ENCODE peak calls at places on chromosomes 7 and 10, in five cellular contexts. K is sigmoid colon, U is heart left ventricle, D is H1, A is ovary. Q is an unnamed sample. For H3K4me1, the result is how much of the 10 kb centered on the place peaks cover.

GRCh38 chr10:52216852-52217251 is 97.2 kb upstream of the DKK1 start:
- DNase-seq in A (no peak), D (no peak), U (no peak), K (no peak), Q (no peak)

GRCh38 chr10:29712108-29712507 is 77.3 kb upstream of the SVIL start:
- DNase-seq in U (no peak), K (no peak), D (no peak), A (no peak), Q (no peak)

GRCh38 chr7:17041324-17041723 is 159.5 kb upstream of the AGR3 start:
- DNase-seq in D (no peak), U (no peak), A (no peak), K (no peak), Q (no peak)

GRCh38 chr7:73761854-73762658 is 8.0 kb downstream of the CLDN3 start:
- DNase-seq in U (no peak), D (no peak), A (no peak), K (no peak), Q (no peak)

GRCh38 chr10:132107211-132107946 is 41.6 kb downstream of the JAKMIP3 start:
- DNase-seq in A (no peak), D (no peak), U (no peak), K (peak), Q (no peak)

GRCh38 chr7:492714-493065 is 27.0 kb downstream of the PDGFA start:
- DNase-seq in D (no peak), U (peak), A (no peak), K (peak), Q (no peak)

GRCh38 chr10:173741-174140 is 38.5 kb downstream of the ZMYND11 start:
- DNase-seq in K (no peak), U (no peak), D (no peak), A (no peak), Q (no peak)

GRCh38 chr7:25669300-25669781 is 441.1 kb upstream of the NPVF start:
- DNase-seq in D (no peak), U (no peak), K (no peak), A (no peak), Q (no peak)

GRCh38 chr7:6419310-6419773 is 28.4 kb downstream of the DAGLB start:
- DNase-seq in D (no peak), A (no peak), U (no peak), K (no peak), Q (no peak)

GRCh38 chr10:11373626-11374310 is 237.7 kb downstream of the USP6NL start:
- DNase-seq in U (no peak), D (no peak), K (no peak), A (no peak), Q (no peak)

GRCh38 chr10:80949785-80950184 is 412.1 kb downstream of the SH2D4B start:
- DNase-seq in K (no peak), D (no peak), A (no peak), U (no peak), Q (no peak)

GRCh38 chr10:119933179-119933578 is 40.6 kb downstream of the SEC23IP start:
- DNase-seq in A (no peak), D (no peak), K (no peak), U (no peak), Q (no peak)

GRCh38 chr10:12703813-12704212 is 297.7 kb downstream of the CCDC3 start:
- DNase-seq in U (no peak), D (no peak), K (no peak), A (no peak), Q (no peak)

GRCh38 chr7:36131026-36131425 is 22.0 kb upstream of the EEPD1 start:
- DNase-seq in U (no peak), D (no peak), K (no peak), A (no peak), Q (no peak)

GRCh38 chr7:36129048-36129534 is 24.0 kb upstream of the EEPD1 start:
- DNase-seq in A (no peak), K (no peak), U (no peak), D (no peak), Q (peak)

GRCh38 chr7:36130236-36130945 is 22.7 kb upstream of the EEPD1 start:
- DNase-seq in K (no peak), D (no peak), U (no peak), A (no peak), Q (no peak)

GRCh38 chr7:36128448-36129047 is 24.5 kb upstream of the EEPD1 start:
- DNase-seq in D (no peak), K (peak), U (peak), A (peak), Q (peak)

DNA sequence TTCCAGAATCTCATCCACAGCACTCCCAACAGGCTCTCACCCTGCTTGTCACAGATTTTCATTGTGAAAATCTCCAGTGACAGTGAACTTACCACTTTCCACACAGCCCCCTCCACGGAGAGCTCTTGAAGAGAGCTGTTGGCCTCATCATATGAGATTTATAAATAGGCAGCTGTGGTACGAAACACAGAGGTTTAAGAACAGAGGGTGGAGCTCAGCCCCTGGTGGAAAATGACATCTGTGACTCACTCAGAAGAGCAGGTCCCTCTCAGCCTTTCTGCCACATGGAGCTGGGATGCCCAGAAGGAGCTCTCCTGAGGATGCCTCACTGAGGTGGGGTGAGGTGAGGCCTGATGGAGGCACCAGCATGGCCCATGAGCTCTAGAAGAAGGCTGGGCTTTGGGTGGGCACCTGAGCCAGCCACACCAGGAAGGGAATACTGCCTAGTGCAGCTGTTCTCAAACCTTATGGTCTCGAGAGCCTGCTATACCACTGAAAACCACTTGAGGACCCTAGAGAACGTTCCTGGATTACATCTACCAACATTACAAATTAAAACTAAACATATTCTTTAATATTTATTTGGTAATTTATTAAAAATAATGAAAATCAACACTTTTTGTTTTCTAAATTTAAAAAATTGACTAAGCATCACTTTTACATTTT is 25.8 kb upstream of the EEPD1 start:
- DNase-seq in D (no peak), K (no peak), A (no peak), U (no peak), Q (no peak)
- TF ChIP-seq POLR2A in D (no peak), K (no peak), A (no peak), U (no peak), Q (no peak)

GRCh38 chr7:75969182-75969581 is 25.2 kb downstream of the TMEM120A start:
- DNase-seq in D (no peak), U (peak), K (peak), A (no peak), Q (no peak)
- H3K27ac ChIP-seq in D (no peak), U (peak), K (peak), A (peak), Q (peak)

DNA sequence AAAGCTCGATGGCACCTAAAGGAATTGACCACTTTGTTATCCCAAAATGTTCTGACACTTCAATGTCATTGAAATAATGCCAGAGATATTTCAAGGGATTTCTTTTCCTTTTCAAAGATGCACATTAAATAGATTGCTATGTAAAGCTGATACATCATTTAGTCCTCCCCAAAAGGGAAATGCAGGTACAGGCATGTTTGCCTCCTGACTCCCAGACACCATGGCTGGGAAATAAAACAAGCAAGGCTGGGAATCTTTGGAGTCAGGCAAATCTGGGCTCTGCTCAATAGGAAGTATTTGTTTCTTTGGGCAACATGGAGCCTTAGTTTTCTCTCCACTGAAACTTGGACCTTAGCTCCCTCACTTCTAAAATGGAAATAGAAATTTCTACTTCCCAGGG is 230.8 kb upstream of the LRRTM3 start:
- DNase-seq in D (no peak), A (no peak), K (no peak), U (no peak), Q (no peak)
- H3K4me1 ChIP-seq in D (under half), A (under half), K (under half), U (under half), Q (under half)

DNA sequence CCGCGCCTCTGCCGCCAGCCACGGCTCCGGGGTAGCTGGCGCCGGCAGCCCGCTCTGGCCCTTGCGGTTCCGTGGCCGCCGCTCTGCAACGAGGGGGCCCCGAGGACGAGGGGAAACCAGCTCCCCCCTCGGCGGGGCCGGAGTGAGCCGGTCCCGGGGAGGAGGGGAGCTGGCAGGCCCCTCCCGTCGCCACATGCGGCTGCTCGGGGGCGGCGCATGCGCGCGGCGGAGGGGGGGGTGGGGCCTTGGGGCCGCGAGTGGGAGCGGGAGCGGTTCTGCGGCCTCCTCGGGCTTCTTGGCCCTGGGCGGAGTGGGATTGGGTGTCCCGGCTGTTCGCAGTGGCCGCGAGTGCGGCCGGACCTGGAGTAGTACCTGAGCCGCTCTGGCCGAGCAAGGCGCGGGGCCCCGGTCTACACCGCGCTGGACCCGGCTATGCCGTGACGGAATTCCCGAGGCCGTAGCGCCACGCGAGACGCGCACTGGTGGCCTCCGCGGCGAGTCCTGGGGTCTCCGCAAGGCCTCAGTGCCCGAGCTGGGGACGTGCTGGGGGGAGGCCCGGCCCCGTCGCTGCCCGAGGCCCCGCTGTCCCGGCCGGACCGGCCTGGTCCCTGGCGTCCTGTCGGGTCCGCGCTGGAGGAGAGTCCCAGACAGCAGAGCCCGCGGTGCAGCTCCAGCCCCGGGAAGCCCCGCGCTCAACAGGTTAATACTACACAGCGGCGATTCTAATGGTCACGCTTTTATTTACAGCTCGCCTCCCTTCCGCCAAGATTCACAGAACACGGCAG is 483 bp upstream of the PAXIP1 start:
- DNase-seq in A (peak), U (peak), K (peak), D (no peak), Q (peak)
- TF ChIP-seq POLR2A in A (peak), U (no peak), K (peak), D (no peak), Q (peak)

DNA sequence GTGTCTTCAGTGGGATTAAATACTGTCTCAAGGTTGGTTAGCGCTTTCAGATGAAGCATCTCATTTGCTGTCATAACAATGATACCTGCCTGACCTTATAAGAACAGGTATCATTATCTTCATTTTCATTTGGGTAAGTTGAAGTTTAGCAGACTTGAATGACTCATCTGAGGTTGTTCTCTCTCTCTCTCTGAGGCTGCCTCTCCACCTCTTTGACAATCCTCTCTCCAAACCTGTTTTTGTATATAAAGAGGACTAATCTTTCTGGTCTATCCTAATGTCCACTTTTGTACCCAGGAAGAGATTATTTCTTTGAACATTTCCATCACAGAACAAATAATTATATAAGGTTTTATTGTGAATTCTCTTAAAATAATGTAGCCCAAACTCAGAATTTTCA is 291.4 kb downstream of the KLF6 start:
- DNase-seq in D (no peak), K (no peak), A (no peak), U (no peak), Q (no peak)
- H3K27ac ChIP-seq in D (no peak), K (peak), A (peak), U (peak), Q (no peak)

GRCh38 chr7:101156866-101157589 is 2.8 kb downstream of the AP1S1 start:
- DNase-seq in U (no peak), A (no peak), D (no peak), K (no peak), Q (no peak)
- H3K4me1 ChIP-seq in U (under half), A (under half), D (under half), K (under half), Q (under half)